ENCODE peak calls at places on chromosomes 13 and 19, in four cellular contexts. H, N, J and S are unnamed samples. For H3K36me3 and H3K4me1, the result is how much of the 10 kb centered on the place peaks cover.

GRCh38 chr13:51811920-51812328 is 8.0 kb upstream of the DHRS12 start:
- DNase-seq in N (no peak), H (no peak), J (no peak), S (no peak)

GRCh38 chr13:85974604-85975366 is 175.6 kb upstream of the SLITRK6 start:
- DNase-seq in H (no peak), J (no peak), N (no peak), S (no peak)

GRCh38 chr13:71149498-71150363 is 717.3 kb downstream of the DACH1 start:
- DNase-seq in J (no peak), H (no peak), N (no peak), S (no peak)

GRCh38 chr19:48295458-48295857 is 25.6 kb downstream of the ZNF114 start:
- DNase-seq in N (no peak), H (no peak), J (no peak), S (no peak)

GRCh38 chr13:113776231-113777125 is 17.5 kb downstream of the TMEM255B start:
- DNase-seq in J (no peak), H (no peak), N (no peak), S (no peak)

GRCh38 chr13:80945328-80945727 is 604.4 kb upstream of the SPRY2 start:
- DNase-seq in N (peak), H (no peak), J (no peak), S (no peak)

GRCh38 chr13:49976314-49977258 is 20.3 kb upstream of the TRIM13 start:
- DNase-seq in N (peak), H (no peak), J (peak), S (peak)

GRCh38 chr13:25920277-25920676 is 131.5 kb downstream of the SHISA2 start:
- DNase-seq in H (no peak), N (no peak), J (no peak), S (no peak)

GRCh38 chr19:38970664-38971532 is 4.6 kb downstream of the FBXO17 start:
- DNase-seq in H (no peak), N (peak), J (no peak), S (no peak)

GRCh38 chr19:12736854-12737665 is at the start of gene GET3:
- DNase-seq in J (peak), N (peak), H (peak), S (peak)

GRCh38 chr13:101535192-101535746 is 82.8 kb downstream of the ITGBL1 start:
- DNase-seq in N (peak), J (no peak), H (no peak), S (no peak)

GRCh38 chr13:96020155-96020575 is 33.0 kb downstream of the UGGT2 start:
- DNase-seq in H (no peak), J (no peak), N (peak), S (no peak)

DNA sequence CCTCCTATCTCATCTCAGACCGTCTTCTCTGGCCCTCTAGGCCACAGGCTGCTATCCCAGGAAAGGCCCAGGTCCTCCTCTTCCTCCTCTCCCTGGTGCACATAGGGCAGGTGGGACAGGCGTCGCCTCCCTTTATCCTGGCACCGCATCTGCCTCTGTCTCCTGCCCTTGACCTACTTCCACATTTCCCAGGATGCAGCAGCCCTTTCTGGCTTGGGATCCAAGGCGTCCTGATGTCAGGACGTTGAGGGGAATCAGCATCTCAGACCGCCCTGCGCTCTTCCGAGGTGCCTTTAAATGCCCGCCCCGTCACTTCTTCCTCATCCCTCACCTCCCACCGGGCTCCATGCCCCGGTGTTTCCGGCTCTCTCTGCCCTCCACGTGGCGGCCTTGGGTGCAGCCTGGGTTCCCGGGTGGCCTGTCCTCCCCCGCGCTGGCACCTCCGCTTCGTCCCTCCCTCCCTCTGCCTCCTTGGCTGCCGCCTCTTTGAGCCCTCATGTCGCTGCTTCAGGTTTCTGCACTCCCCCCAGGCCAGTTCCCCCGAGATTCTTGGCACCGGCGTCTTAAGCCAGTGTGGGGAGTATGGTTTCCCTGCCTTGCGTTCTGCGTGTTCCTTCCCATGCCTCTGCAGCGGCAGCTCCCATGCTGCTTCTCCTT is 66.3 kb downstream of the KDM4B start:
- DNase-seq in N (no peak), J (no peak), H (no peak), S (no peak)
- H3K36me3 ChIP-seq in N (under half), J (under half), H (under half), S (under half)

GRCh38 chr19:2774083-2774679 is 8.9 kb downstream of the SGTA start:
- DNase-seq in H (no peak), J (peak), N (no peak), S (no peak)

GRCh38 chr19:2777952-2778683 is 5.0 kb downstream of the SGTA start:
- DNase-seq in H (no peak), N (no peak), J (no peak), S (no peak)

GRCh38 chr19:2779121-2779740 is 3.8 kb downstream of the SGTA start:
- DNase-seq in N (no peak), H (no peak), J (no peak), S (no peak)

GRCh38 chr19:2774953-2775555 is 8.0 kb downstream of the SGTA start:
- DNase-seq in H (no peak), J (no peak), N (no peak), S (no peak)

DNA sequence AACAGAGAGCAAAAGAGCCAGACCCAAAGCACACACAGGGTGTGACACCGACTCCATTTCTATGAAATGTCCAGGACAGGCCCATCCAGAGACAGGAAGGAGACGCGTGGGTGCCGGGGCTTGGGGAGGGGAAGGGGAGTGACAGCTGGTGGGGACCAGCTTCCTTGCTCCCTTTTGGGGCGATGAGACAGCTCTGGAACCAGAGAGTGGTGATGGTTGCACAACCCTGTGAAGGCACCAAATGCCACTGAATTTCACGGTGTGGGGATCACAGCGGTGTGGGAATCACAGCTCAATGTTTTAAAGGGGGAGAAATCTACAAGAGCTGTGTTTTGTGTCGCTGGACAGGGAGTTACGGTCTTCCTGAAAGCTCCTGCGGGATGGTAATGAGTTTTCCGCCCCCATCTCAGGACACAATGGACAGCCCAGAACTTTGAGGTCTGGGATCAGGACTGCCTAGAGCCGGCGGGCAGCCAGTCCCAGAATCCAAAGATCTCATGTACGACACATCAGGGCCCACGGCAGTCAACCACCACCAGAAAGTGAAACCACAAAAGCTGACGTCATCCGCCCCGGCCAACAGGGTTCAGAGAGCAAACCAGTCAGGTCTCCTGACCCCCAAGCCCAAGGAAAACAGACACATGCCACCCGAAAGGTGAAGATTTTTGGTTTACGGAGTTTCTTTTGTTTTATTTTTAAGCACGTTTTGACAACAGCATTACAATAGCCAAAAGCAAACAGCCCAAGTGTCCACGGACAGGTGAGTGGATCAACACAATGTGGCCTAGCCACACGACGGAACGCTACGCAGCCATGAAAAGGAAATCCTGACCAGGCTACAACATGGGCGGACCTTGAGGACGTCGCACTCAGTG is 7.3 kb downstream of the SGTA start:
- DNase-seq in J (peak), N (peak), H (peak), S (no peak)
- H3K4me1 ChIP-seq in J (half or more), N (under half), H (under half), S (under half)

GRCh38 chr13:22944378-22944777 is 236.4 kb upstream of the SGCG start:
- DNase-seq in H (no peak), N (no peak), J (no peak), S (peak)
- H3K36me3 ChIP-seq in H (under half), N (under half), J (under half), S (under half)

DNA sequence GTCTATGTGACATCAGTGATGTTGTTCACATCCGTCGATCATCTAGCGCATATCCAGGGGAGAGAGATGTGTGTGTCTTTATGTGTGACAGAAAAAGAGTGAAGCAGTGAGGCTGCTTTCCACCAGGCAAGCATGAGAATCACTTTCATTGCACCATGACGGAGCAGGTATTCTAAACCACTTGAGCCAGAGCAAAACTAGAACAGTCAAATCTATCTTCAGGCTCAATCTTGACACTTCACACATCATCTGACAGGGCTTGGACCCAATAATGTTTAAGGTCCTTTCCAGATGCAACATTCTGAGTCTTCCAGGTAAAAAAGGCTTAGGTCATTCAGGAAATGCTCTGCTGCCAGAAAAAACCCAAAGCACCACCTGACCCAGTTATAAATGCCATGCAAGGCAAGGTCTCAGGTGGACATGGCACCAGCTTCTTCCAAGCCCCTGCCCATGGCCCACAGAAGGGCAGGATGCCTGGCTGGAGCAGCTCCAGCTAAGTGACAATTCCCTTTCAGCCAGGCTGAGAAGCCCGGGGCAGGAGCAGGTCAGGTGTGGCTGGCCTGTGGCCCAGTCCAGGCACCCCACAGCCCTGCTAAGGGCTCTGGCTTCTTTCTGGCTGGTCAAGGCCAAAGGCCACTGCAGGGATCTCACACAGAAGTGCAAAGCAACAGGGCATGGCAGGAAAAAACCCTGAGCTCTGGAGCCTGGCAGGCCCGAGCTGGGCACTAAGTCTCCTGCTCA is 5.0 kb downstream of the ELAVL1 start:
- DNase-seq in J (no peak), N (no peak), H (no peak), S (no peak)
- H3K4me1 ChIP-seq in J (half or more), N (under half), H (under half), S (under half)

GRCh38 chr19:18309525-18310064 is 13.3 kb downstream of the LSM4 start:
- DNase-seq in N (no peak), H (no peak), J (no peak), S (no peak)

GRCh38 chr19:18306209-18306902 is 16.5 kb downstream of the LSM4 start:
- DNase-seq in H (no peak), J (no peak), N (no peak), S (no peak)

GRCh38 chr19:18308948-18309325 is 13.9 kb downstream of the LSM4 start:
- DNase-seq in N (no peak), H (no peak), J (no peak), S (no peak)

GRCh38 chr19:18306903-18307681 is 15.8 kb downstream of the LSM4 start:
- DNase-seq in H (no peak), N (peak), J (no peak), S (peak)

GRCh38 chr19:18308051-18308947 is 14.6 kb downstream of the LSM4 start:
- DNase-seq in J (no peak), N (no peak), H (no peak), S (no peak)
- H3K36me3 ChIP-seq in J (under half), N (under half), H (under half), S (under half)

DNA sequence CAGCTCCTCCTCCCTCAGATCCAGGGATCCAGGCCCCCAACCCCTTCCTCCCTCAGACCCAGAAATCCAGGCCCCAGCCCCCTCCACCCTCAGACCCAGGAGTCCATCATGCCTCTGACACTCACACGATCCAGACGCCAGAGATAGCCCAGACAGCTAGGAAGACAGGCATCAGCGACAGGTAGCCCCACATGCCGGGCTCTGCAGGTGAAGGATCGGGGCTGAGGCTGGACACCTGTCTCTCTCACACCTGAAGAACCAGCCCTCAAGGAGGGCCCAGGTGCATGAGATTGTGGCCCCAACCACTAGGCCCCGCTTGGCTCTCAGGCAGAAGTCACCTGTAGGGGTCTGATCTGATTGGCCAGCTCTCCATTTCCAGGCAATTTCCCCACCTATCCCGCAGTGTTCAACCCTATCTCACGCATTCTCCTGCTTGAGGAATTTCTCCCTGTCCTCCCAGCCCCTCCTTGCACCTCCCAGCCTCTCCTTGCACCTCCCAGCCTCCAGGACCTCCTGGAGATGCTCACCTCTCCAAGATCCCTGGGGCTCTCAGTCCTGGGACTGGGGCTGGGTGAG is 4.2 kb downstream of the TMEM150B start:
- DNase-seq in J (no peak), H (no peak), N (no peak), S (no peak)
- H3K4me1 ChIP-seq in J (under half), H (under half), N (under half), S (under half)

DNA sequence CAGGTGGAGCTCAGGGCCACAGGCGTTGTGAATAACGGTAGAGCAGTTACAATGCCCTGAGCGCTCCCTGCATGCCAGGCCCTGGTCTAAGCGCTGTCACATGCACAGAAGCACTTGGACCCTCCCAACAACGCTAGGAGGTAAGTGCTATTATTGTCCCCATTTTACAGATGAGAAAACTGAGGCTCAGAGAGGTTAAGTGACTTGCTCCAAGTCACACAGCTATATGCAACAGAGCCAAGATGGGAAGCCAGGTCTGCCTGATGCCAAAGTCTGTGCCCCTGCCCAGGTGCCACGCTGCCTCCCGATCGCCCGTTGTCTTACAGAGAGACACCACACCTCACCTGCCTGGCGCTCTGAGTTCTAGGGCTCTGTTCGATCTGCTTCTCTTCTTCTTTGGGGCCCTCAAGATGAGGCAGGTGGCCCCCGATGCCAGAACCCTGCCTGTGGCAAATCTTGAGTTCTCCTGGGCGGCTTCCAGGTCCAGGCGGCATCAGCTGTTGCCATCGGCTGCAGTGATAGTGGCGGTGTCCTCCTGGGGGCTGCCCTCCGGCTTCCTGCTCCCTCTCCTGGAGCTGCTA is 20.0 kb downstream of the YIPF2 start:
- DNase-seq in N (no peak), H (no peak), J (no peak), S (no peak)
- H3K36me3 ChIP-seq in N (under half), H (half or more), J (half or more), S (under half)

GRCh38 chr13:110419391-110419791 is 112.3 kb downstream of the COL4A2 start:
- DNase-seq in H (no peak), N (no peak), J (no peak), S (no peak)

GRCh38 chr13:110420626-110421025 is 113.5 kb downstream of the COL4A2 start:
- DNase-seq in H (no peak), N (no peak), J (no peak), S (no peak)

GRCh38 chr13:110419946-110420345 is 112.9 kb downstream of the COL4A2 start:
- DNase-seq in H (no peak), N (no peak), J (no peak), S (no peak)

GRCh38 chr13:110421696-110422395 is 114.8 kb downstream of the COL4A2 start:
- DNase-seq in H (no peak), J (no peak), N (peak), S (no peak)

DNA sequence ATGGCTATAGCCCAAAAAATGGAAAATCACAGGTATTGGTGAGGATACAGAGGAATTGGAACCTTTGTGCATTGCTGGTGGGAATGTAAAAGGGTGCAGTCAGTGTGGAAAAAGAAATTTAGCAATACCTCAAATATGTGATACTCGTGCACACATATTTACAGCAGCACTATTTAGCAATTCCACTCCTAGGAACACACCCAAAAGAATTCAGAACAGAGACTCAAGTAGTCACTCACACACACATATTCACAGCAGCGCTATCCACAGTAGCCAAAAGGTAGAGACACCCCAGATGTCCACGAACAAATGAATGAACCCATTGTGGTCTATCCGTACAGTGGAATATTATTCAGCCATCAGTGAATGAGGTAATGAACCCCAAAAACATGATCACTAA is 114.0 kb downstream of the COL4A2 start:
- DNase-seq in J (no peak), H (no peak), N (peak), S (no peak)
- H3K4me1 ChIP-seq in J (half or more), H (under half), N (under half), S (under half)

GRCh38 chr19:14695471-14695870 is 5.6 kb downstream of the ZNF333 start:
- DNase-seq in H (no peak), J (no peak), N (no peak), S (no peak)
- H3K36me3 ChIP-seq in H (half or more), J (half or more), N (under half), S (under half)

GRCh38 chr19:42198676-42199439 is 18.6 kb downstream of the DEDD2 start:
- DNase-seq in H (no peak), J (no peak), N (no peak), S (peak)
- H3K4me1 ChIP-seq in H (under half), J (under half), N (under half), S (under half)